ENCODE peak calls at places on chromosome 4, in ten cellular contexts. I, L, J, Z, D, F, W, V, G and X are unnamed samples.

GRCh38 chr4:120718979-120719566 is 203.5 kb downstream of the PRDM5 start:
- DNase-seq in I (no peak), L (no peak), J (peak), Z (peak), D (peak), F (no peak), W (no peak), V (no peak), G (peak), X (peak)

GRCh38 chr4:174658246-174658645 is 136.0 kb upstream of the HPGD start:
- DNase-seq in I (no peak), L (no peak), J (no peak), Z (peak), D (no peak), F (no peak), W (no peak), V (no peak), G (no peak), X (no peak)

GRCh38 chr4:10347815-10348214 is 109.4 kb downstream of the ZNF518B start:
- DNase-seq in I (no peak), L (no peak), J (no peak), Z (no peak), D (no peak), F (no peak), W (no peak), V (no peak), G (no peak), X (no peak)

GRCh38 chr4:26707342-26707741 is 123.5 kb downstream of the TBC1D19 start:
- DNase-seq in I (no peak), L (no peak), J (no peak), Z (no peak), D (no peak), F (no peak), W (no peak), V (no peak), G (no peak), X (no peak)

GRCh38 chr4:122666527-122667245 is 45.8 kb upstream of the IL21 start:
- DNase-seq in I (no peak), L (no peak), J (no peak), Z (peak), D (peak), F (no peak), W (peak), V (no peak), G (peak), X (no peak)

GRCh38 chr4:145231906-145232700 is 51.7 kb upstream of the OTUD4 start:
- DNase-seq in I (no peak), L (no peak), J (no peak), Z (peak), D (peak), F (no peak), W (peak), V (no peak), G (no peak), X (no peak)

GRCh38 chr4:124515591-124515990 is 196.9 kb downstream of the ANKRD50 start:
- DNase-seq in I (no peak), L (no peak), J (no peak), Z (no peak), D (no peak), F (no peak), W (no peak), V (no peak), G (no peak), X (no peak)

GRCh38 chr4:3656441-3657376 is 109.5 kb upstream of the ADRA2C start:
- DNase-seq in I (peak), L (no peak), J (no peak), Z (no peak), D (peak), F (peak), W (no peak), V (no peak), G (peak), X (no peak)

GRCh38 chr4:73139245-73139644 is 69.7 kb upstream of the COX18 start:
- DNase-seq in I (no peak), L (no peak), J (no peak), Z (no peak), D (no peak), F (no peak), W (no peak), V (no peak), G (peak), X (no peak)

GRCh38 chr4:175373031-175373430 is 439.0 kb downstream of the GPM6A start:
- DNase-seq in I (no peak), L (no peak), J (no peak), Z (no peak), D (no peak), F (no peak), W (no peak), V (no peak), G (no peak), X (no peak)

GRCh38 chr4:120731561-120731960 is 191.0 kb downstream of the PRDM5 start:
- DNase-seq in I (no peak), L (no peak), J (peak), Z (no peak), D (no peak), F (no peak), W (no peak), V (no peak), G (peak), X (no peak)

GRCh38 chr4:113987382-113987930 is 8.0 kb upstream of the ARSJ start:
- DNase-seq in I (no peak), L (no peak), J (no peak), Z (no peak), D (no peak), F (no peak), W (peak), V (no peak), G (no peak), X (no peak)

GRCh38 chr4:26839016-26839415 is 21.6 kb upstream of the STIM2 start:
- DNase-seq in I (no peak), L (no peak), J (no peak), Z (no peak), D (peak), F (no peak), W (no peak), V (no peak), G (no peak), X (no peak)

GRCh38 chr4:161869511-161869910 is 294.3 kb downstream of the FSTL5 start:
- DNase-seq in I (no peak), L (no peak), J (no peak), Z (no peak), D (no peak), F (no peak), W (no peak), V (no peak), G (no peak), X (no peak)

GRCh38 chr4:150323551-150324325 is 245.5 kb downstream of the DCLK2 start:
- DNase-seq in I (no peak), L (no peak), J (no peak), Z (peak), D (no peak), F (no peak), W (no peak), V (no peak), G (no peak), X (no peak)

GRCh38 chr4:107299646-107300045 is 263.5 kb upstream of the DKK2 start:
- DNase-seq in I (no peak), L (no peak), J (no peak), Z (no peak), D (no peak), F (no peak), W (no peak), V (no peak), G (peak), X (no peak)

GRCh38 chr4:4288098-4288497 is 1.9 kb downstream of the LYAR start:
- DNase-seq in I (no peak), L (no peak), J (no peak), Z (no peak), D (no peak), F (no peak), W (no peak), V (no peak), G (no peak), X (no peak)

GRCh38 chr4:176270669-176271068 is 1.6 kb upstream of the ASB5 start:
- DNase-seq in I (no peak), L (no peak), J (no peak), Z (peak), D (peak), F (peak), W (peak), V (no peak), G (peak), X (no peak)

GRCh38 chr4:39698424-39699009 is 581 bp downstream of the UBE2K start:
- DNase-seq in I (peak), L (peak), J (peak), Z (peak), D (peak), F (peak), W (no peak), V (no peak), G (peak), X (peak)